ENCODE peak calls at places on chromosomes 4 and X, in eight cellular contexts. One of them, this sample, is unnamed.

GRCh38 chr4:71188951-71189350 is 149.9 kb upstream of the SLC4A4 start:
- DNase-seq in choroid plexus epithelial cell: no peak
- DNase-seq in RWPE1: no peak
- DNase-seq in omental fat pad: no peak
- DNase-seq in astrocyte of the spinal cord: no peak
- DNase-seq in glutamatergic neuron: no peak
- DNase-seq in heart left ventricle: no peak
- DNase-seq in HFF-Myc: no peak
- DNase-seq in this sample: no peak

GRCh38 chr4:109729563-109730293 is at the start of gene PLA2G12A:
- DNase-seq in glutamatergic neuron: peak
- DNase-seq in heart left ventricle: peak
- DNase-seq in choroid plexus epithelial cell: peak
- DNase-seq in HFF-Myc: peak
- DNase-seq in astrocyte of the spinal cord: peak
- DNase-seq in omental fat pad: peak
- DNase-seq in RWPE1: peak
- DNase-seq in this sample: peak

GRCh38 chr4:82293304-82293703 is 80.5 kb downstream of the HNRNPD start:
- DNase-seq in choroid plexus epithelial cell: no peak
- DNase-seq in astrocyte of the spinal cord: no peak
- DNase-seq in RWPE1: no peak
- DNase-seq in HFF-Myc: no peak
- DNase-seq in omental fat pad: no peak
- DNase-seq in heart left ventricle: no peak
- DNase-seq in glutamatergic neuron: no peak
- DNase-seq in this sample: no peak

GRCh38 chr4:169811476-169811875 is 53.7 kb upstream of the HPF1 start:
- DNase-seq in RWPE1: no peak
- DNase-seq in heart left ventricle: no peak
- DNase-seq in choroid plexus epithelial cell: no peak
- DNase-seq in glutamatergic neuron: no peak
- DNase-seq in omental fat pad: no peak
- DNase-seq in HFF-Myc: no peak
- DNase-seq in astrocyte of the spinal cord: no peak
- DNase-seq in this sample: no peak

GRCh38 chr4:108838451-108838850 is 75.6 kb upstream of the ETNPPL start:
- DNase-seq in choroid plexus epithelial cell: no peak
- DNase-seq in RWPE1: no peak
- DNase-seq in glutamatergic neuron: no peak
- DNase-seq in HFF-Myc: no peak
- DNase-seq in heart left ventricle: no peak
- DNase-seq in omental fat pad: no peak
- DNase-seq in astrocyte of the spinal cord: no peak
- DNase-seq in this sample: no peak

GRCh38 chr4:144831971-144832370 is 186.0 kb downstream of the HHIP start:
- DNase-seq in omental fat pad: no peak
- DNase-seq in glutamatergic neuron: no peak
- DNase-seq in RWPE1: no peak
- DNase-seq in heart left ventricle: no peak
- DNase-seq in astrocyte of the spinal cord: no peak
- DNase-seq in HFF-Myc: no peak
- DNase-seq in choroid plexus epithelial cell: peak
- DNase-seq in this sample: no peak

GRCh38 chr4:56979674-56980073 is 978 bp downstream of the POLR2B start:
- DNase-seq in choroid plexus epithelial cell: peak
- DNase-seq in astrocyte of the spinal cord: no peak
- DNase-seq in glutamatergic neuron: peak
- DNase-seq in RWPE1: no peak
- DNase-seq in heart left ventricle: no peak
- DNase-seq in omental fat pad: no peak
- DNase-seq in HFF-Myc: no peak
- DNase-seq in this sample: peak

GRCh38 chr4:12703076-12703475 is 781.1 kb downstream of the RAB28 start:
- DNase-seq in glutamatergic neuron: no peak
- DNase-seq in RWPE1: no peak
- DNase-seq in HFF-Myc: no peak
- DNase-seq in choroid plexus epithelial cell: no peak
- DNase-seq in astrocyte of the spinal cord: no peak
- DNase-seq in heart left ventricle: no peak
- DNase-seq in omental fat pad: no peak
- DNase-seq in this sample: peak

GRCh38 chr4:114015444-114015899 is 36.0 kb upstream of the ARSJ start:
- DNase-seq in glutamatergic neuron: no peak
- DNase-seq in RWPE1: peak
- DNase-seq in heart left ventricle: no peak
- DNase-seq in HFF-Myc: peak
- DNase-seq in choroid plexus epithelial cell: peak
- DNase-seq in astrocyte of the spinal cord: peak
- DNase-seq in omental fat pad: no peak
- DNase-seq in this sample: no peak

GRCh38 chr4:15805583-15806517 is 27.7 kb downstream of the CD38 start:
- DNase-seq in RWPE1: peak
- DNase-seq in choroid plexus epithelial cell: peak
- DNase-seq in heart left ventricle: no peak
- DNase-seq in astrocyte of the spinal cord: peak
- DNase-seq in glutamatergic neuron: no peak
- DNase-seq in HFF-Myc: peak
- DNase-seq in omental fat pad: no peak
- DNase-seq in this sample: peak

GRCh38 chr4:20249333-20249732 is 2.4 kb upstream of the SLIT2 start:
- DNase-seq in heart left ventricle: no peak
- DNase-seq in omental fat pad: no peak
- DNase-seq in choroid plexus epithelial cell: peak
- DNase-seq in RWPE1: no peak
- DNase-seq in glutamatergic neuron: no peak
- DNase-seq in HFF-Myc: no peak
- DNase-seq in astrocyte of the spinal cord: peak
- DNase-seq in this sample: no peak

GRCh38 chrX:9847071-9847470 is 60.8 kb downstream of the SHROOM2 start:
- DNase-seq in omental fat pad: no peak
- DNase-seq in choroid plexus epithelial cell: peak
- DNase-seq in HFF-Myc: no peak
- DNase-seq in glutamatergic neuron: no peak
- DNase-seq in astrocyte of the spinal cord: peak
- DNase-seq in heart left ventricle: no peak
- DNase-seq in RWPE1: peak
- DNase-seq in this sample: no peak

GRCh38 chrX:34404386-34405070 is 252.6 kb downstream of the TMEM47 start:
- DNase-seq in HFF-Myc: no peak
- DNase-seq in glutamatergic neuron: no peak
- DNase-seq in RWPE1: no peak
- DNase-seq in choroid plexus epithelial cell: peak
- DNase-seq in astrocyte of the spinal cord: peak
- DNase-seq in heart left ventricle: no peak
- DNase-seq in omental fat pad: no peak
- DNase-seq in this sample: no peak

GRCh38 chr4:13829457-13829856 is 201.9 kb upstream of the BOD1L1 start:
- DNase-seq in astrocyte of the spinal cord: no peak
- DNase-seq in HFF-Myc: no peak
- DNase-seq in heart left ventricle: no peak
- DNase-seq in choroid plexus epithelial cell: no peak
- DNase-seq in omental fat pad: no peak
- DNase-seq in RWPE1: no peak
- DNase-seq in glutamatergic neuron: no peak
- DNase-seq in this sample: no peak

GRCh38 chr4:137961051-137961438 is 281.1 kb downstream of the SLC7A11 start:
- DNase-seq in heart left ventricle: no peak
- DNase-seq in astrocyte of the spinal cord: no peak
- DNase-seq in HFF-Myc: no peak
- DNase-seq in choroid plexus epithelial cell: peak
- DNase-seq in glutamatergic neuron: no peak
- DNase-seq in omental fat pad: peak
- DNase-seq in RWPE1: peak
- DNase-seq in this sample: no peak

GRCh38 chrX:117636826-117637225 is 479.8 kb downstream of the KLHL13 start:
- DNase-seq in HFF-Myc: no peak
- DNase-seq in omental fat pad: no peak
- DNase-seq in astrocyte of the spinal cord: no peak
- DNase-seq in choroid plexus epithelial cell: no peak
- DNase-seq in glutamatergic neuron: no peak
- DNase-seq in RWPE1: no peak
- DNase-seq in heart left ventricle: no peak
- DNase-seq in this sample: no peak

GRCh38 chrX:11472879-11473278 is 179.7 kb downstream of the AMELX start:
- DNase-seq in astrocyte of the spinal cord: peak
- DNase-seq in omental fat pad: no peak
- DNase-seq in HFF-Myc: no peak
- DNase-seq in choroid plexus epithelial cell: peak
- DNase-seq in heart left ventricle: no peak
- DNase-seq in RWPE1: no peak
- DNase-seq in glutamatergic neuron: no peak
- DNase-seq in this sample: no peak

DNA sequence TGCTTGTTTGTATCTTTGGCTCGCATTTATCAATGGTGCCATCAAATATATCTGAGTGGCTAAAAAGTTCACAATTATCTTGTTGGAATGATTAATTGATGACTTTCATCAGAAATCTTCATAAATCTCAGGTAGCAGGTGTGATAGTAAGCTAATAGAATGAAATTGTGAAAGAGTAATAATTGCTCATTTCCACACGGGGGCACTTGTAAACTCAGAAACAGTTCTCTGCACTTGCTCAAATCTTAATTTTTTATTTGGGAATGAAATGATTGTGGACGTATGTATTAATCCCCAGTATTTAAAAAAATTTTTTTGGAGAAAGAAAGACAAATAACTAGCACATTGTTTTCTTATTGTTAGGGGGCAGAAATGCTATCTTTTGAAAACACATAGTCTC is 132.8 kb downstream of the DTHD1 start:
- DNase-seq in RWPE1: peak
- DNase-seq in omental fat pad: no peak
- DNase-seq in glutamatergic neuron: no peak
- DNase-seq in heart left ventricle: no peak
- DNase-seq in HFF-Myc: no peak
- DNase-seq in choroid plexus epithelial cell: no peak
- DNase-seq in astrocyte of the spinal cord: no peak
- DNase-seq in this sample: no peak
- TF ChIP-seq CTCF in RWPE1: peak
- TF ChIP-seq CTCF in omental fat pad: no peak
- TF ChIP-seq CTCF in glutamatergic neuron: peak
- TF ChIP-seq CTCF in heart left ventricle: peak
- TF ChIP-seq CTCF in HFF-Myc: no peak
- TF ChIP-seq CTCF in choroid plexus epithelial cell: no peak
- TF ChIP-seq CTCF in astrocyte of the spinal cord: no peak
- TF ChIP-seq CTCF in this sample: peak

GRCh38 chr4:176034498-176034897 is 31.1 kb upstream of the WDR17 start:
- DNase-seq in astrocyte of the spinal cord: peak
- DNase-seq in omental fat pad: no peak
- DNase-seq in heart left ventricle: no peak
- DNase-seq in HFF-Myc: peak
- DNase-seq in glutamatergic neuron: no peak
- DNase-seq in RWPE1: peak
- DNase-seq in choroid plexus epithelial cell: peak
- DNase-seq in this sample: peak
- TF ChIP-seq CTCF in astrocyte of the spinal cord: no peak
- TF ChIP-seq CTCF in omental fat pad: no peak
- TF ChIP-seq CTCF in heart left ventricle: no peak
- TF ChIP-seq CTCF in HFF-Myc: peak
- TF ChIP-seq CTCF in glutamatergic neuron: no peak
- TF ChIP-seq CTCF in RWPE1: peak
- TF ChIP-seq CTCF in choroid plexus epithelial cell: peak
- TF ChIP-seq CTCF in this sample: peak

GRCh38 chr4:8378776-8379175 is 61.7 kb downstream of the ACOX3 start:
- DNase-seq in astrocyte of the spinal cord: no peak
- DNase-seq in omental fat pad: no peak
- DNase-seq in choroid plexus epithelial cell: no peak
- DNase-seq in HFF-Myc: no peak
- DNase-seq in RWPE1: no peak
- DNase-seq in heart left ventricle: no peak
- DNase-seq in glutamatergic neuron: no peak
- DNase-seq in this sample: no peak

GRCh38 chr4:8380511-8381415 is 59.8 kb downstream of the ACOX3 start:
- DNase-seq in heart left ventricle: peak
- DNase-seq in RWPE1: no peak
- DNase-seq in omental fat pad: no peak
- DNase-seq in astrocyte of the spinal cord: no peak
- DNase-seq in glutamatergic neuron: no peak
- DNase-seq in HFF-Myc: no peak
- DNase-seq in choroid plexus epithelial cell: no peak
- DNase-seq in this sample: no peak

GRCh38 chr4:8378101-8378724 is 62.3 kb downstream of the ACOX3 start:
- DNase-seq in astrocyte of the spinal cord: no peak
- DNase-seq in heart left ventricle: no peak
- DNase-seq in HFF-Myc: no peak
- DNase-seq in choroid plexus epithelial cell: no peak
- DNase-seq in omental fat pad: no peak
- DNase-seq in RWPE1: no peak
- DNase-seq in glutamatergic neuron: no peak
- DNase-seq in this sample: no peak

GRCh38 chr4:8379281-8379680 is 61.2 kb downstream of the ACOX3 start:
- DNase-seq in glutamatergic neuron: no peak
- DNase-seq in astrocyte of the spinal cord: no peak
- DNase-seq in RWPE1: no peak
- DNase-seq in choroid plexus epithelial cell: no peak
- DNase-seq in heart left ventricle: no peak
- DNase-seq in omental fat pad: no peak
- DNase-seq in HFF-Myc: no peak
- DNase-seq in this sample: no peak

DNA sequence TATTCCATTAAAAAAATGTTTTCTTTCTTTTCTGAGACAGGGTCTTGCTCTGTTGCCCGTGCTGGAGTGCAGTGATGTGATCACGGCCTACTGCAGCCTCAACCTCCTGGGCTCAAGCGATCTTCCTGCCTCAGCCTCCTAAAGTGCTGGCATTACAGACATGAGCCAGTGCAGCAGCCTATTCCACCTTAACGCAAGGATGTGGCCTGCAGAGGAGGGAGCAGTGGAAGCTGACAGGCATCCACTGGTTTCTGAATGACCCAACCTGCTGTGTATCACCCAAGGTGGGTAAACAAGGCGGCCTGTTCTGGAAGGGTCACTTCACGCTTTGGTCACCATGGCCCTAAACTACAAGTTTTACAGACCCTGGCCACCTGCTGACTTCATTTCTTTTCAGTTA is 60.8 kb downstream of the ACOX3 start:
- DNase-seq in heart left ventricle: no peak
- DNase-seq in HFF-Myc: no peak
- DNase-seq in astrocyte of the spinal cord: no peak
- DNase-seq in glutamatergic neuron: no peak
- DNase-seq in omental fat pad: no peak
- DNase-seq in choroid plexus epithelial cell: no peak
- DNase-seq in RWPE1: no peak
- DNase-seq in this sample: no peak
- TF ChIP-seq CTCF in heart left ventricle: no peak
- TF ChIP-seq CTCF in HFF-Myc: no peak
- TF ChIP-seq CTCF in astrocyte of the spinal cord: no peak
- TF ChIP-seq CTCF in glutamatergic neuron: no peak
- TF ChIP-seq CTCF in omental fat pad: no peak
- TF ChIP-seq CTCF in choroid plexus epithelial cell: no peak
- TF ChIP-seq CTCF in RWPE1: no peak
- TF ChIP-seq CTCF in this sample: no peak

DNA sequence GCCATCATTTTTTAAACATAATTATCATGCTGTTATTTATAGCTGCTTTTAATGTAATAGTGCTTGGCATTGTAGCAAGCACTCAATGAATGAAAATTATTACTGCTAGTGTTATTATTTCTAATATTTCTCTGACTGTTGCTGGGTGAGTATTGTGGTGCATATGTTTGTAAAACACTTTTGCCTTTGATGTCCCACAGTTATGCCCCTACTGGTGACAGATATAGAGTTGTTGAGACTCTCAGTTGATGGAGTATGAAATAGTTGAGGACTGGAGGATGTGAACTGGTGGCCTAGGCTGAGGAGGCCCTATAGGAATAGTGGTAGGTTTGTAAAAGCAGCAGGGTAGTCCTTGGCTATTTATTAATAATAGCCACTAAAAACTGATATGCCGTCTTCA is 9.6 kb downstream of the INTS6L start:
- DNase-seq in heart left ventricle: no peak
- DNase-seq in choroid plexus epithelial cell: no peak
- DNase-seq in HFF-Myc: no peak
- DNase-seq in omental fat pad: no peak
- DNase-seq in RWPE1: no peak
- DNase-seq in glutamatergic neuron: no peak
- DNase-seq in astrocyte of the spinal cord: no peak
- DNase-seq in this sample: no peak
- TF ChIP-seq CTCF in heart left ventricle: no peak
- TF ChIP-seq CTCF in choroid plexus epithelial cell: no peak
- TF ChIP-seq CTCF in HFF-Myc: no peak
- TF ChIP-seq CTCF in omental fat pad: no peak
- TF ChIP-seq CTCF in RWPE1: no peak
- TF ChIP-seq CTCF in glutamatergic neuron: no peak
- TF ChIP-seq CTCF in astrocyte of the spinal cord: no peak
- TF ChIP-seq CTCF in this sample: no peak